ENCODE peak calls at places on chromosomes 13 and 19, in five cellular contexts. One of them, this sample, is unnamed.

GRCh38 chr13:33554919-33555791 is 262.8 kb upstream of the RFC3 start:
- DNase-seq in fibroblast of the aortic adventitia: peak
- DNase-seq in tibial artery: no peak
- DNase-seq in left ventricle myocardium inferior: no peak
- DNase-seq in testis: no peak
- DNase-seq in this sample: no peak

GRCh38 chr13:59914556-59914955 is 249.2 kb downstream of the DIAPH3 start:
- DNase-seq in fibroblast of the aortic adventitia: peak
- DNase-seq in tibial artery: no peak
- DNase-seq in left ventricle myocardium inferior: no peak
- DNase-seq in testis: no peak
- DNase-seq in this sample: no peak

GRCh38 chr13:102597029-102598015 is 536 bp downstream of the TPP2 start:
- DNase-seq in fibroblast of the aortic adventitia: peak
- DNase-seq in tibial artery: peak
- DNase-seq in left ventricle myocardium inferior: peak
- DNase-seq in testis: peak
- DNase-seq in this sample: no peak

GRCh38 chr19:41323430-41324125 is 13.6 kb downstream of the CCDC97 start:
- DNase-seq in fibroblast of the aortic adventitia: peak
- DNase-seq in tibial artery: peak
- DNase-seq in left ventricle myocardium inferior: peak
- DNase-seq in testis: peak
- DNase-seq in this sample: peak

GRCh38 chr13:32134241-32134801 is 102.7 kb downstream of the FRY start:
- DNase-seq in fibroblast of the aortic adventitia: peak
- DNase-seq in tibial artery: no peak
- DNase-seq in left ventricle myocardium inferior: no peak
- DNase-seq in testis: no peak
- DNase-seq in this sample: no peak

GRCh38 chr13:105552078-105552477 is 983.4 kb downstream of the EFNB2 start:
- DNase-seq in fibroblast of the aortic adventitia: no peak
- DNase-seq in tibial artery: no peak
- DNase-seq in left ventricle myocardium inferior: no peak
- DNase-seq in testis: no peak
- DNase-seq in this sample: no peak

GRCh38 chr13:112448621-112449544 is 72.7 kb downstream of the SPACA7 start:
- DNase-seq in fibroblast of the aortic adventitia: no peak
- DNase-seq in tibial artery: peak
- DNase-seq in left ventricle myocardium inferior: no peak
- DNase-seq in testis: no peak
- DNase-seq in this sample: no peak

GRCh38 chr13:20231839-20232555 is at the start of gene GJB6:
- DNase-seq in fibroblast of the aortic adventitia: no peak
- DNase-seq in tibial artery: no peak
- DNase-seq in left ventricle myocardium inferior: no peak
- DNase-seq in testis: no peak
- DNase-seq in this sample: no peak

GRCh38 chr19:46634045-46634655 is 1.9 kb downstream of the GNG8 start:
- DNase-seq in fibroblast of the aortic adventitia: peak
- DNase-seq in tibial artery: peak
- DNase-seq in left ventricle myocardium inferior: peak
- DNase-seq in testis: peak
- DNase-seq in this sample: peak

GRCh38 chr19:41927810-41928192 is 448 bp downstream of the ERFL start:
- DNase-seq in fibroblast of the aortic adventitia: no peak
- DNase-seq in tibial artery: no peak
- DNase-seq in left ventricle myocardium inferior: no peak
- DNase-seq in testis: no peak
- DNase-seq in this sample: no peak

GRCh38 chr19:409006-409514 is at the start of gene C2CD4C:
- DNase-seq in fibroblast of the aortic adventitia: no peak
- DNase-seq in tibial artery: peak
- DNase-seq in left ventricle myocardium inferior: no peak
- DNase-seq in testis: no peak
- DNase-seq in this sample: no peak

GRCh38 chr13:49240017-49240416 is 7.7 kb upstream of the CDADC1 start:
- DNase-seq in fibroblast of the aortic adventitia: peak
- DNase-seq in tibial artery: no peak
- DNase-seq in left ventricle myocardium inferior: no peak
- DNase-seq in testis: peak
- DNase-seq in this sample: no peak

GRCh38 chr19:952680-953500 is 27.1 kb downstream of the ARID3A start:
- DNase-seq in fibroblast of the aortic adventitia: no peak
- DNase-seq in tibial artery: no peak
- DNase-seq in left ventricle myocardium inferior: no peak
- DNase-seq in testis: no peak
- DNase-seq in this sample: no peak

GRCh38 chr13:104847863-104848262 is 1687.6 kb downstream of the EFNB2 start:
- DNase-seq in fibroblast of the aortic adventitia: no peak
- DNase-seq in tibial artery: no peak
- DNase-seq in left ventricle myocardium inferior: no peak
- DNase-seq in testis: no peak
- DNase-seq in this sample: no peak

GRCh38 chr13:78160793-78161192 is 242.2 kb upstream of the EDNRB start:
- DNase-seq in fibroblast of the aortic adventitia: peak
- DNase-seq in tibial artery: no peak
- DNase-seq in left ventricle myocardium inferior: no peak
- DNase-seq in testis: no peak
- DNase-seq in this sample: no peak

GRCh38 chr19:19510432-19510831 is 4.9 kb downstream of the TSSK6 start:
- DNase-seq in fibroblast of the aortic adventitia: peak
- DNase-seq in tibial artery: no peak
- DNase-seq in left ventricle myocardium inferior: no peak
- DNase-seq in testis: no peak
- DNase-seq in this sample: no peak

DNA sequence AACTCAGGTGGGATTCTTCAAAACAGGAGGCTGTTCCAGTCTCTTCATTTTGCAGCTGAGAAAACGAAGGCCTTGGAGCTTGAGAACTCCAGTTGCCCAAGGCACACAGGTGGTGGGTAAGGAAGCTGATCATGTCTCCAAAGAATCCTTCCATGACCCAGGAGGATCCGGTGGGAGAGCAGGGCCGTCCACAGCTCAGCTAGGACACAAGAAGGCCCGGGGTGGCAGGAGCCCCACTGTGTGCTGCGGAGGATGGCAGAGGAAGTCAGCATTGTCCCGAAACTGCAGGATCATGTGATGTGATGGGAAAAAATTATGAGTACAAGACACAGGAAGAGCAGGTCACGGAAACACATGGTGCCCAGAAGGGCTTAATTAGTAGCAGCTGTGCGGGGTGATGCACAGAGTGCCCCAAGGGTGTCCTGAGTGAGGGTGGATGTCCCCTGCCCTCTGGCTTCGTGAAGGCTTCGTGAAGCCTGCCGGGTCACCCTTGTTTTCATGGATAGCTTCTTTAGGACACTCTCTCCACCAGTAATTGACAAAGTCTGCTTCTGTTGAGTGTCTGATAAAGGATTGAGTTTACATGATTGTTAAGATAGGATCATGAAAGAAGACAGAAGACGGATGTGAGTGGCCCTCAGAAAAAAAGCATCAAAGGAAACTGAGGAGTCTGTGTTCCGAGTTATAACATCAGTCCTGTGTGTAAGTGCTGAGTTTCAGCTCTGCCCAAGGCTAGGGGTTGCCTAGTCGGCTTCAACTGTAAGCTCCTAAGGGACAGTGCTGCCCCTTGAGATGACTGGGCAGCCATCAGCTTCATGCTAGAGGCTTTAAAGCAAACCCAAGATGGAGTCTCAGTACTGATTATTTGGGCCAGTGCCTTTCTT is 33.8 kb upstream of the SACS start:
- DNase-seq in fibroblast of the aortic adventitia: no peak
- DNase-seq in tibial artery: no peak
- DNase-seq in left ventricle myocardium inferior: no peak
- DNase-seq in testis: no peak
- DNase-seq in this sample: no peak
- H3K4me3 ChIP-seq in fibroblast of the aortic adventitia: no peak
- H3K4me3 ChIP-seq in tibial artery: peak
- H3K4me3 ChIP-seq in left ventricle myocardium inferior: peak
- H3K4me3 ChIP-seq in testis: no peak
- H3K4me3 ChIP-seq in this sample: peak

GRCh38 chr19:45217957-45218334 is 27.3 kb downstream of the EXOC3L2 start:
- DNase-seq in fibroblast of the aortic adventitia: no peak
- DNase-seq in tibial artery: no peak
- DNase-seq in left ventricle myocardium inferior: no peak
- DNase-seq in testis: no peak
- DNase-seq in this sample: no peak

GRCh38 chr19:45216677-45217076 is 28.5 kb downstream of the EXOC3L2 start:
- DNase-seq in fibroblast of the aortic adventitia: peak
- DNase-seq in tibial artery: no peak
- DNase-seq in left ventricle myocardium inferior: no peak
- DNase-seq in testis: no peak
- DNase-seq in this sample: no peak

GRCh38 chr19:45218887-45219780 is 26.1 kb downstream of the EXOC3L2 start:
- DNase-seq in fibroblast of the aortic adventitia: no peak
- DNase-seq in tibial artery: no peak
- DNase-seq in left ventricle myocardium inferior: no peak
- DNase-seq in testis: no peak
- DNase-seq in this sample: no peak

GRCh38 chr19:45218426-45218825 is 26.8 kb downstream of the EXOC3L2 start:
- DNase-seq in fibroblast of the aortic adventitia: no peak
- DNase-seq in tibial artery: no peak
- DNase-seq in left ventricle myocardium inferior: no peak
- DNase-seq in testis: no peak
- DNase-seq in this sample: no peak

DNA sequence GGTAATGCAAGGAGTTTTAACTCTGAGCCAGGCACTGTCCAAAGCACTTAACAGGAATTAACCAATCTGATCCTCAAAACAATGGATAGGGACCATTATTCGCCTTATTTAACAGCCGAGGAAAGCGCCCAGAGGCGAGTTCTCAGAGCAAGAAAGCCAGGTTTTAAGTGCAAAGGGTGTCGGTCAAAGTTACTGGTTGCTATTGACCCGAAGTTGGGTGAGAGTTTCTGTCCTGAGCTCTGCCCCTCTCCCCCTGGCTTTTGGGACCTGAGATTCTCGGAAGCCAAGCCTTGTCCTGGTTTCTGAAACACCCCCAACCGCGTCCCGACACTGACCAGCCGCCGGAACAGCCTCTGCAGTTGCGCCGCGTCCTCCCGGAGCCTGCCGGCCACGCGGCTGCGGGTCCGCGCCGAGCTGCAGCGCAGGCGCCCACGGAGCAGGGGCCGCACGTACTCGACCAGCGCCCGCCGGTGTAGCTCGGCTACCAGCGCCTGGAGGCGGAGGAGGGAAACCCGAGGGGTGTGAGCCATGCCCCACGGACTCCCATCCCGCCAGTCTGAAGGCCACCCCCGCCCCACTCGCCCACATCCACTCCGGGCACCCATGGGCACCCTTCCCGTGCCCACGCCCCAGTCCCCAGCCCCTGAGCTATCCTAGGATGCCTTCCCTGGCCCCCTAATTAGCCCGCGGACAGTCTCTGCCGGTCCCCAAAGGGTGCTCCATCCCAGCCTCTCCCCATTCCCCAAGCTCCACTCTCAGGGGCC is 27.8 kb downstream of the EXOC3L2 start:
- DNase-seq in fibroblast of the aortic adventitia: no peak
- DNase-seq in tibial artery: no peak
- DNase-seq in left ventricle myocardium inferior: no peak
- DNase-seq in testis: no peak
- DNase-seq in this sample: no peak
- H3K4me3 ChIP-seq in fibroblast of the aortic adventitia: peak
- H3K4me3 ChIP-seq in tibial artery: no peak
- H3K4me3 ChIP-seq in left ventricle myocardium inferior: peak
- H3K4me3 ChIP-seq in testis: peak
- H3K4me3 ChIP-seq in this sample: no peak

GRCh38 chr19:12840091-12841079 is 2.1 kb downstream of the MAST1 start:
- DNase-seq in fibroblast of the aortic adventitia: peak
- DNase-seq in tibial artery: no peak
- DNase-seq in left ventricle myocardium inferior: peak
- DNase-seq in testis: peak
- DNase-seq in this sample: peak

GRCh38 chr19:12838893-12839656 is 760 bp downstream of the MAST1 start:
- DNase-seq in fibroblast of the aortic adventitia: no peak
- DNase-seq in tibial artery: no peak
- DNase-seq in left ventricle myocardium inferior: no peak
- DNase-seq in testis: no peak
- DNase-seq in this sample: no peak

GRCh38 chr19:12837225-12837624 is 1.1 kb upstream of the MAST1 start:
- DNase-seq in fibroblast of the aortic adventitia: no peak
- DNase-seq in tibial artery: no peak
- DNase-seq in left ventricle myocardium inferior: no peak
- DNase-seq in testis: no peak
- DNase-seq in this sample: no peak

GRCh38 chr19:12836529-12836863 is 1.8 kb upstream of the MAST1 start:
- DNase-seq in fibroblast of the aortic adventitia: no peak
- DNase-seq in tibial artery: no peak
- DNase-seq in left ventricle myocardium inferior: no peak
- DNase-seq in testis: no peak
- DNase-seq in this sample: no peak

DNA sequence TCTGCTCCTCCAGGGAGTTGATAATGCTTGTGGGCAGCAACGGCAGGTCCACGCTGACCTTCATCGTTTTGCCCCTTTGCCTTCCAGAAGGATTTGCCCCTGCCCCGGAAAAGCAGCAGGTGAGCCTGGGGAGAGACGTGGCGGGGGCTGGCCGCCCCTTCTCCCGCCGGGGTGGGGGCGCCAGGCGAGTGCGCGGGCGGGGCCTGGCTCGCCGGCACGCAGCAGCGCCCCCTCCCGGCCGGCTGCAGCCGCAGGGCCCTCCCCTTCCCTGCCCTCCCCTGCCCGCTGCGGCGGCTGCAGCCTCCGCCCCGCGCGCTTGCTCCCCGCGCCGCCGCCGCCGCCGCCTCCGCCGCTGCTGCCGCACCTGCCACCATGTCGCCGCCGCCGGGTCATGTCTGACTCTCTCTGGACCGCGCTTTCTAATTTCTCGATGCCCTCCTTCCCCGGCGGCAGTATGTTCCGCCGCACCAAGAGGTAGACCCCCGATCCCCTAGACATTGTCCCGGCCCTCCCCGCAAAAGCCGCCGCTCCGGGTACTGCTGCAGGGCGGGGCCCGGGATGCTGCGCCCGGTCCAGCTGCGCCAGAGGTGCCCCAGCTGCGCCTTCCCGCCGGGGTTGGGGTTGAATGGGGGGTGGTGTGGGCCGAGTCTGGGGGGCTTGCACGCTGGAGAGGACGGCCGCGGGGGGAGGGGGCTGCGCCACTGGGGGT is at the start of gene MAST1:
- DNase-seq in fibroblast of the aortic adventitia: no peak
- DNase-seq in tibial artery: no peak
- DNase-seq in left ventricle myocardium inferior: no peak
- DNase-seq in testis: peak
- DNase-seq in this sample: no peak
- H3K4me3 ChIP-seq in fibroblast of the aortic adventitia: peak
- H3K4me3 ChIP-seq in tibial artery: peak
- H3K4me3 ChIP-seq in left ventricle myocardium inferior: peak
- H3K4me3 ChIP-seq in testis: peak
- H3K4me3 ChIP-seq in this sample: peak

DNA sequence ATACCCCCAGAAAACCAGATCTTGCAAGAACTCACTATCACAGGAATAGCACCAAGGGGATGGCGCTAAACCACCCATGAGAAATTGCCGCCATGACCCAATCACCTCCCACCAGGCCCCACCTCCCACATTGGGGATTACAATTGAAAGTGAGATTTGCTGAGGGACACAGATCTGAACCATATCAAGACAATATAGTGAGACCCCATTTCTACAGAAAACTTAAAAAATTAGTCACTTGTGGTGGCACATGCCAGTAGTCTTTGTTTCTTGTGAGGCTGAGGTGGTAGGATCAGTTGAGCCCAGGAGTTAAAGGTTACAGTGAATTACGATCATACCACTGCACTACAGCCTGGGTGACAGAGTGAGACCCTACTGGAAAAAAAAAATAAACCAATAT is 9.7 kb downstream of the DNAJC15 start:
- DNase-seq in fibroblast of the aortic adventitia: no peak
- DNase-seq in tibial artery: no peak
- DNase-seq in left ventricle myocardium inferior: no peak
- DNase-seq in testis: no peak
- DNase-seq in this sample: no peak
- H3K4me3 ChIP-seq in fibroblast of the aortic adventitia: no peak
- H3K4me3 ChIP-seq in tibial artery: no peak
- H3K4me3 ChIP-seq in left ventricle myocardium inferior: no peak
- H3K4me3 ChIP-seq in testis: no peak
- H3K4me3 ChIP-seq in this sample: no peak

This sample was measured in gastrocnemius medialis.